ENCODE peak calls at places on chromosomes 7 and 10, in four cellular contexts. One of them, this sample, is unnamed.

GRCh38 chr10:52314007-52314821 is at the start of gene DKK1:
- DNase-seq in fibroblast of lung: peak
- DNase-seq in keratinocyte: no peak
- DNase-seq in astrocyte: peak
- DNase-seq in this sample: peak

GRCh38 chr10:88131561-88132139 is 268.2 kb downstream of the PTEN start:
- DNase-seq in fibroblast of lung: peak
- DNase-seq in keratinocyte: peak
- DNase-seq in astrocyte: peak
- DNase-seq in this sample: no peak

GRCh38 chr7:50265968-50266694 is 38.4 kb upstream of the IKZF1 start:
- DNase-seq in fibroblast of lung: no peak
- DNase-seq in keratinocyte: no peak
- DNase-seq in astrocyte: no peak
- DNase-seq in this sample: no peak

GRCh38 chr7:22329816-22330524 is 27.0 kb downstream of the RAPGEF5 start:
- DNase-seq in fibroblast of lung: no peak
- DNase-seq in keratinocyte: no peak
- DNase-seq in astrocyte: no peak
- DNase-seq in this sample: peak

GRCh38 chr10:109723305-109723704 is 200.0 kb downstream of the XPNPEP1 start:
- DNase-seq in fibroblast of lung: no peak
- DNase-seq in keratinocyte: no peak
- DNase-seq in astrocyte: no peak
- DNase-seq in this sample: no peak

GRCh38 chr7:101882595-101883564 is 65.5 kb downstream of the CUX1 start:
- DNase-seq in fibroblast of lung: peak
- DNase-seq in keratinocyte: peak
- DNase-seq in astrocyte: peak
- DNase-seq in this sample: peak

GRCh38 chr7:35975851-35976454 is 175.1 kb downstream of the SEPTIN7 start:
- DNase-seq in fibroblast of lung: peak
- DNase-seq in keratinocyte: no peak
- DNase-seq in astrocyte: peak
- DNase-seq in this sample: peak

GRCh38 chr7:84497873-84498272 is 303.3 kb upstream of the SEMA3A start:
- DNase-seq in fibroblast of lung: peak
- DNase-seq in keratinocyte: no peak
- DNase-seq in astrocyte: peak
- DNase-seq in this sample: no peak

GRCh38 chr7:34247468-34247867 is 342.1 kb downstream of the BMPER start:
- DNase-seq in fibroblast of lung: peak
- DNase-seq in keratinocyte: no peak
- DNase-seq in astrocyte: peak
- DNase-seq in this sample: no peak

GRCh38 chr10:49108656-49109055 is 6.7 kb downstream of the VSTM4 start:
- DNase-seq in fibroblast of lung: no peak
- DNase-seq in keratinocyte: no peak
- DNase-seq in astrocyte: no peak
- DNase-seq in this sample: no peak

GRCh38 chr7:3188946-3189345 is 112.1 kb upstream of the SDK1 start:
- DNase-seq in fibroblast of lung: no peak
- DNase-seq in keratinocyte: no peak
- DNase-seq in astrocyte: no peak
- DNase-seq in this sample: no peak

GRCh38 chr7:19772323-19772722 is 1.1 kb downstream of the TMEM196 start:
- DNase-seq in fibroblast of lung: no peak
- DNase-seq in keratinocyte: no peak
- DNase-seq in astrocyte: no peak
- DNase-seq in this sample: no peak
- TF ChIP-seq EZH2 in fibroblast of lung: no peak
- TF ChIP-seq EZH2 in keratinocyte: no peak
- TF ChIP-seq EZH2 in astrocyte: no peak
- TF ChIP-seq EZH2 in this sample: no peak

DNA sequence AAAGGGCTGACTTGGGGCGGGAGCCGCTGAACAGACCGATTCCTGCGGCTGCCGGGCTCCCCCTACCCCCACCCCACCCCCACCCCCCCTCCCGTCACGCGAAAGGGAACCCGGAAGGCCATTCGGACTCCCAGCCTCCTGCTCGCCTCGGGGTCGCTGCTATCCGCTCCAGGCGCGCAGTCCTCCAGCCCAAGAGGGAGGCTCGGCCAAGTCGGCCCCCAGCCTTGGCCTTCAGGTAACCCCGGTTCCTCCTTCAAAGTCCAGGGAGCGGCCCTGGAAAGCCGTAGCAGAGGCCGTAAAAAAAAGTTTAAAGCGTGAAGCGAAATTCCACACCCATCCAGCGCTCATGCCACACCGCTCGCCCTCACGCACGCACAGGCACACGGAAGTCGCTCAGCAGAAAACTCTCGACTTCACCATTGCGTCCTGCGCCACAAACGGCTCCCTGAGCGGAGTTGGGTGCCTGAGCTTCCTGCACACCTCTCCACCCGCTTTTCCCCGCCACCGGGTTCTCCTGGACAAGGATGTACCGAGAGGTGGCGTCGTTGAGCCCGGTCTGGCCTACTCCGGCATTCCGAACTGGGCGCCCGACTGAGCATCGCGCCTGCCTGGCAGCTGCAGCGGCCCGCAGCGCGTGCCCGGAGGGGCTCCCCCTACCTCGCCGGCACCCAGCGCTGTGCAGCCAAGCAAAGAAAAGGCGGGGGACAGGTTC is 1.4 kb downstream of the SORCS3 start:
- DNase-seq in fibroblast of lung: peak
- DNase-seq in keratinocyte: no peak
- DNase-seq in astrocyte: peak
- DNase-seq in this sample: peak
- TF ChIP-seq EZH2 in fibroblast of lung: peak
- TF ChIP-seq EZH2 in keratinocyte: peak
- TF ChIP-seq EZH2 in astrocyte: no peak
- TF ChIP-seq EZH2 in this sample: peak

GRCh38 chr7:28408974-28409715 is 3.2 kb upstream of the CREB5 start:
- DNase-seq in fibroblast of lung: peak
- DNase-seq in keratinocyte: peak
- DNase-seq in astrocyte: peak
- DNase-seq in this sample: peak
- TF ChIP-seq EZH2 in fibroblast of lung: no peak
- TF ChIP-seq EZH2 in keratinocyte: no peak
- TF ChIP-seq EZH2 in astrocyte: no peak
- TF ChIP-seq EZH2 in this sample: peak

DNA sequence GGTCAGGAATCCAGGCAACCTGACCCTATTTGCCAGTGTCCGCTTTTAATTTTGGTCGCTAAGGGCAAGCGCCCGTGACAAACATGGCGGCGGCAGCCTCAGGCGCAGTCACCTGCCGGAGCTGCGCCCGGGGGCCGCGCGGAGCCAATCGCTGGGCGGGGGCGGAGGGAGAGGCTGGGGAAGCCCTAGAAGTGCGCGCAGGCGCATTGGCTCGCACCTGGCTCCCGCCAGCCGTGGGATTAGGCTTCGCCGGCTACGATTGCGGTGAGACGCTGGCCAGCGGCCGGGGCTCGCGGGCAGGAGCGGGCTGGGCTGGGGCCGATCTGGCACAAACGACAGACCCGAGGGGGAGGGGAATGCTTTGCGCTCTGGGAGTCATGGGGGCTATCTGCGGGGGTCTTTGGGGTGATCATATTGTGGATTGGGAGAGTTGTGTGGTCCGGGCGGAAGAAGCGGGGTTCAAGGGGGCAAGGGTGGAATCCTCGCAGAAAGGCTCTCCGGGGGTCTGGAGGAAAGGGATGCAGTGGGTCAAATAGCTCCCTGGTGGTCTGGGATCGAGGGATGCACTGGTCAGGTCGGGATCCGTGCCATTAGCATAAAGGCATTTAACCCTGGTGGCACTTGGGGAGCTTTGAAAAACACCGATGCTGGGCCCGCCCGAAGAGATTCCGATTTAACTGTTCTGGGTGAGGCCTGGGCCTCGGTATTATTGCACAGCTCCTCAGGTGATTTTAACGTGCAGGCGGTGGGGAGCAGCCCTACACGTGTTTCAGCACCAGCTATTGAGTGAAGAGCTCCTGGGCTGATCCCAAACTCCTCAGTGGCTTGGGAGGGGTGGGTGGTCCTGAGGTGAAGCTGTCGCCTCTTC is 10.1 kb upstream of the C10orf95 start:
- DNase-seq in fibroblast of lung: peak
- DNase-seq in keratinocyte: peak
- DNase-seq in astrocyte: peak
- DNase-seq in this sample: peak
- TF ChIP-seq EZH2 in fibroblast of lung: no peak
- TF ChIP-seq EZH2 in keratinocyte: no peak
- TF ChIP-seq EZH2 in astrocyte: no peak
- TF ChIP-seq EZH2 in this sample: no peak

DNA sequence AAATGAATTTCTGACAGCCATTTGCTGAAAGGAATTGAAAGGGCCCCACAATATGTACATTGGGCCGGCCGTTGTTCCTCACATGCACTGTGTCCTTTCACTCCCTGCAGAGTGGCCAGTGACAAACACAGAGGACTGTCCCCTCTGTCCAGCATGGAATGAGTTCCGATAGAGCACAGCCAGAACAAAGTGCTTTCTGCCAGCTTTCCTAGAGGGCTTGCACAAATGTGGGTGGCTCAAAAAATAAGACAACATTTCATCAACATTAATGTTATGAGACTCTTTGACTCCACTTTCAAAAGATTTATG is 2.4 kb downstream of the PKD2L1 start:
- DNase-seq in fibroblast of lung: no peak
- DNase-seq in keratinocyte: no peak
- DNase-seq in astrocyte: no peak
- DNase-seq in this sample: no peak
- TF ChIP-seq EZH2 in fibroblast of lung: no peak
- TF ChIP-seq EZH2 in keratinocyte: no peak
- TF ChIP-seq EZH2 in astrocyte: no peak
- TF ChIP-seq EZH2 in this sample: no peak

DNA sequence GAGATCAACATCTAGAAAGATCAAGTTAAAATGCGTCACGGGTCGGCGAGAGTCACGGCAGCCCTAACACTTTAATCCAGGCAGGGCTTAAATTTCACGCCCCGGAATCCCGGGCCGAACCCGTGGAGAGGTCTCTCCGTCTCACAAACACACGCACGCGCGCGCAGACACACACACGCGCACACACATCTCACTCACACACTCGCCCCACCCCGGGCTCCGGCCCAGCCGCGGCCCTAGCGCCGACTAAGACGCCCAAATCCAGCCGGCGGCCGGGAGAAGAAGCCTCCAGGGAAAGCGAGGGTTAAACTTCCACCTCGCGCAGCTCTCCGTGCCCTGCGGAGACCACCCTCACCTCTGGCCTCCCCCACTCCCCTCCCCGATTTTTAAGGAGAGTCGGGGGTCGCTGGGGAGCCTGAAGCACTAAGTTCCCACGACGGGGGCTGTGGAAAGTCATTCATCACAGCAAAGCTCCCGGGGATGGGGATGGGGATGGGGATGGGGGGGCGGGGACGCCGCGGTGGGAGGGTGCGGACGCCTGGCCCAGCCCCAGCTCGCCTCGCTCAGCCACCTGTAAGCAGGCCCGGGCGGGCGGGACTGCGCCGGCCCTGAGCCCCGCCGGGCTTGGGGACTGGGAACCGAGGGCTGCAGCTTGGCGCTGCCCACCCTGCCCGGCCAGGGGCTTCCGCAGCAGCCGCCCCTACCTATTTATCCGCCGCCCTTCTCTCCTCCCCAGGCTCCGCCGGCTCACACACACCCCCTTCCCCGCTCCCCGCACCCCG is 1.6 kb downstream of the PDGFA start:
- DNase-seq in fibroblast of lung: peak
- DNase-seq in keratinocyte: no peak
- DNase-seq in astrocyte: peak
- DNase-seq in this sample: peak
- TF ChIP-seq EZH2 in fibroblast of lung: no peak
- TF ChIP-seq EZH2 in keratinocyte: no peak
- TF ChIP-seq EZH2 in astrocyte: no peak
- TF ChIP-seq EZH2 in this sample: peak